ENCODE peak calls at places on chromosomes 16 and 17, in ten cellular contexts. W is IMR-90; K is thoracic aorta; O is colonic mucosa; S is H9; I is tibial nerve; P is mesendoderm; D is CD8-positive, alpha-beta T cell; C is naive thymus-derived CD4-positive, alpha-beta T cell; J is GM23338. Q is an unnamed sample.

GRCh38 chr17:21301593-21302550 is 17.4 kb downstream of the MAP2K3 start:
- DNase-seq in S (no peak), C (no peak), I (no peak), O (no peak), K (no peak), J (no peak), W (no peak), P (no peak), D (no peak), Q (no peak)

GRCh38 chr16:89193021-89193575 is 7.2 kb downstream of the SLC22A31 start:
- DNase-seq in W (peak), J (peak), S (peak), O (peak), I (no peak), K (no peak), C (peak), P (peak), D (no peak), Q (peak)

GRCh38 chr16:79563919-79564318 is 36.6 kb downstream of the MAF start:
- DNase-seq in K (no peak), D (no peak), J (peak), I (no peak), O (no peak), S (no peak), P (peak), W (no peak), C (no peak), Q (no peak)

GRCh38 chr16:83615553-83615952 is 192.2 kb upstream of the HSBP1 start:
- DNase-seq in C (no peak), J (no peak), S (no peak), D (no peak), P (no peak), W (peak), I (no peak), O (no peak), K (no peak), Q (no peak)

GRCh38 chr17:40671282-40671681 is 6.3 kb upstream of the KRT222 start:
- DNase-seq in P (no peak), W (no peak), D (no peak), S (no peak), K (no peak), J (no peak), I (no peak), O (no peak), C (no peak), Q (no peak)

GRCh38 chr17:28726396-28726911 is 421 bp upstream of the TLCD1 start:
- DNase-seq in P (peak), S (peak), C (peak), I (no peak), W (peak), O (peak), D (peak), K (no peak), J (peak), Q (no peak)

GRCh38 chr17:27384261-27384701 is 72.0 kb upstream of the KSR1 start:
- DNase-seq in C (no peak), J (no peak), K (peak), D (no peak), W (peak), P (peak), S (no peak), I (no peak), O (no peak), Q (peak)

GRCh38 chr16:11697319-11697718 is 29.1 kb downstream of the SNN start:
- DNase-seq in O (no peak), J (no peak), S (no peak), W (no peak), P (no peak), K (no peak), C (no peak), D (no peak), I (no peak), Q (no peak)

GRCh38 chr16:56932588-56933265 is 785 bp downstream of the HERPUD1 start:
- DNase-seq in K (peak), O (peak), C (peak), D (peak), J (peak), I (peak), P (peak), S (peak), W (peak), Q (peak)

GRCh38 chr17:82838386-82839063 is 1.3 kb downstream of the ZNF750 start:
- DNase-seq in J (no peak), K (no peak), D (no peak), P (no peak), O (peak), S (no peak), C (no peak), W (peak), I (no peak), Q (no peak)

GRCh38 chr16:11857161-11857560 is 5.8 kb upstream of the RSL1D1 start:
- DNase-seq in C (no peak), K (no peak), P (no peak), J (no peak), W (peak), S (no peak), I (no peak), O (no peak), D (no peak), Q (no peak)

GRCh38 chr17:56165017-56165720 is 11.9 kb downstream of the ANKFN1 start:
- DNase-seq in C (no peak), D (no peak), P (no peak), O (no peak), S (no peak), J (no peak), W (peak), K (no peak), I (no peak), Q (no peak)

GRCh38 chr16:86016201-86016965 is 117.4 kb downstream of the IRF8 start:
- DNase-seq in S (peak), P (peak), K (no peak), J (peak), I (no peak), D (no peak), O (peak), C (peak), W (peak), Q (peak)

GRCh38 chr17:46768540-46768870 is 50.0 kb downstream of the WNT3 start:
- DNase-seq in S (no peak), O (peak), J (no peak), C (no peak), D (no peak), K (no peak), P (no peak), W (no peak), I (no peak), Q (no peak)

GRCh38 chr17:63470116-63470515 is 6.7 kb upstream of the ACE start:
- DNase-seq in D (no peak), P (no peak), C (no peak), S (no peak), O (no peak), K (no peak), I (no peak), J (no peak), W (no peak), Q (no peak)

GRCh38 chr16:57266531-57267268 is 17.8 kb downstream of the PLLP start:
- DNase-seq in S (no peak), P (no peak), C (peak), D (peak), O (peak), I (no peak), J (no peak), K (no peak), W (no peak), Q (no peak)

GRCh38 chr17:48500435-48501426 is 30.1 kb downstream of the HOXB1 start:
- DNase-seq in C (no peak), D (no peak), I (no peak), J (peak), O (no peak), P (peak), W (peak), S (peak), K (no peak), Q (no peak)

GRCh38 chr16:17306745-17307144 is 164.0 kb downstream of the XYLT1 start:
- DNase-seq in J (no peak), O (no peak), P (no peak), K (no peak), C (no peak), W (no peak), D (no peak), I (no peak), S (no peak), Q (no peak)

GRCh38 chr17:31627960-31628359 is 231.1 kb downstream of the COPRS start:
- DNase-seq in W (peak), K (no peak), O (no peak), C (no peak), S (no peak), I (no peak), D (no peak), P (no peak), J (no peak), Q (no peak)

GRCh38 chr17:6470751-6471521 is 26.7 kb downstream of the PIMREG start:
- DNase-seq in K (no peak), C (no peak), W (no peak), O (no peak), I (no peak), J (no peak), D (no peak), P (no peak), S (no peak), Q (no peak)

GRCh38 chr16:88541831-88542230 is 28.4 kb upstream of the ZC3H18 start:
- DNase-seq in P (peak), I (no peak), S (no peak), K (no peak), J (peak), O (no peak), D (no peak), C (no peak), W (no peak), Q (no peak)

GRCh38 chr16:8831450-8832382 is 34.1 kb downstream of the PMM2 start:
- DNase-seq in D (no peak), P (peak), K (no peak), I (no peak), S (peak), O (no peak), C (no peak), W (no peak), J (peak), Q (no peak)

GRCh38 chr17:36979585-36979941 is 30.8 kb downstream of the AATF start:
- DNase-seq in J (no peak), P (no peak), I (no peak), K (no peak), C (no peak), W (no peak), S (no peak), D (no peak), O (no peak), Q (no peak)
- H3K27ac ChIP-seq in J (no peak), P (no peak), I (no peak), K (no peak), C (no peak), W (no peak), S (no peak), D (no peak), O (no peak), Q (no peak)

GRCh38 chr16:398551-399277 is 1.7 kb downstream of the NME4 start:
- DNase-seq in D (no peak), O (no peak), C (no peak), K (no peak), W (no peak), P (peak), I (no peak), J (peak), S (peak), Q (no peak)
- H3K27ac ChIP-seq in D (no peak), O (no peak), C (no peak), K (peak), W (no peak), P (no peak), I (peak), J (peak), S (no peak), Q (no peak)

GRCh38 chr16:28211758-28212531 is at the start of gene XPO6:
- DNase-seq in I (peak), O (peak), W (peak), P (peak), D (peak), C (peak), S (peak), K (peak), J (peak), Q (peak)

GRCh38 chr16:28210979-28211505 is 723 bp downstream of the XPO6 start:
- DNase-seq in S (no peak), C (peak), K (peak), O (peak), W (peak), P (peak), J (peak), I (peak), D (peak), Q (peak)

GRCh38 chr16:28213396-28213795 is 1.6 kb upstream of the XPO6 start:
- DNase-seq in C (no peak), J (no peak), P (no peak), D (no peak), W (no peak), K (no peak), O (no peak), I (no peak), S (no peak), Q (no peak)

GRCh38 chr16:28210264-28210663 is 1.5 kb downstream of the XPO6 start:
- DNase-seq in W (no peak), C (no peak), J (no peak), D (no peak), S (no peak), K (no peak), O (no peak), I (no peak), P (no peak), Q (no peak)

GRCh38 chr16:28212532-28212873 is 738 bp upstream of the XPO6 start:
- DNase-seq in P (peak), O (no peak), W (peak), C (no peak), K (no peak), J (no peak), D (no peak), I (no peak), S (peak), Q (no peak)
- H3K27ac ChIP-seq in P (peak), O (no peak), W (peak), C (peak), K (peak), J (peak), D (no peak), I (peak), S (no peak), Q (peak)

GRCh38 chr16:48383877-48384304 is 1.3 kb downstream of the SIAH1 start:
- DNase-seq in S (no peak), W (no peak), J (peak), O (peak), D (no peak), K (no peak), C (peak), P (peak), I (no peak), Q (no peak)

GRCh38 chr16:48385272-48385953 is at the start of gene SIAH1:
- DNase-seq in W (peak), I (peak), O (peak), D (peak), S (peak), K (no peak), C (peak), P (peak), J (peak), Q (peak)

GRCh38 chr16:48384305-48384981 is 770 bp downstream of the SIAH1 start:
- DNase-seq in C (peak), W (peak), K (no peak), S (peak), O (peak), J (peak), D (no peak), I (no peak), P (peak), Q (no peak)

GRCh38 chr16:48384982-48385271 is 286 bp downstream of the SIAH1 start:
- DNase-seq in O (no peak), J (peak), P (no peak), D (no peak), S (peak), I (no peak), W (no peak), C (no peak), K (no peak), Q (no peak)

GRCh38 chr16:48386559-48387312 is 1.5 kb upstream of the SIAH1 start:
- DNase-seq in S (no peak), P (no peak), I (peak), J (no peak), K (no peak), W (no peak), O (no peak), D (no peak), C (no peak), Q (peak)
- H3K27ac ChIP-seq in S (no peak), P (no peak), I (peak), J (peak), K (peak), W (no peak), O (no peak), D (no peak), C (no peak), Q (peak)

GRCh38 chr17:9899280-9900018 is 5.6 kb downstream of the RCVRN start:
- DNase-seq in O (no peak), W (no peak), J (no peak), D (no peak), P (peak), S (no peak), C (no peak), K (no peak), I (peak), Q (no peak)
- H3K27ac ChIP-seq in O (no peak), W (no peak), J (no peak), D (no peak), P (no peak), S (no peak), C (no peak), K (no peak), I (peak), Q (no peak)

GRCh38 chr17:52140601-52141000 is 17.9 kb downstream of the CA10 start:
- DNase-seq in D (no peak), P (no peak), W (no peak), S (no peak), J (no peak), K (no peak), I (no peak), O (no peak), C (no peak), Q (no peak)
- H3K27ac ChIP-seq in D (no peak), P (no peak), W (no peak), S (no peak), J (no peak), K (no peak), I (no peak), O (no peak), C (no peak), Q (no peak)